ENCODE peak calls at places on chromosome 3, in nine cellular contexts. U is RWPE1; C is astrocyte of the hippocampus; B is AG04450; F is pons; T is left cardiac atrium; E is AG04449; L is uterus; X is stimulated activated CD8-positive, alpha-beta memory T cell treated with anti-CD3 and anti-CD28 coated beads, Interleukin-12 subunit alpha, Interleukin-12 subunit beta, amount 100 ng/mL, for 4 hours. I is an unnamed sample.
A peak's percentile ranks its signal among the peaks of the same experiment; 100 is the strongest.

GRCh38 chr3:62372621-62373041 is 719 bp downstream of the FEZF2 start:
- DNase-seq in B (no peak), C (no peak), T (no peak), F (no peak), U (no peak), X (no peak), E (no peak), L (no peak), I (no peak)

GRCh38 chr3:110178965-110179364 is 841.6 kb upstream of the DPPA4 start:
- DNase-seq in T (no peak), B (no peak), F (no peak), X (no peak), U (no peak), C (no peak), E (no peak), L (no peak), I (no peak)

GRCh38 chr3:42749025-42749752 is 23.9 kb downstream of the CCDC13 start:
- DNase-seq in B (no peak), F (no peak), C (no peak), E (no peak), L (peak; percentile 10), T (no peak), X (no peak), U (no peak), I (no peak)

GRCh38 chr3:100753846-100754245 is 44.6 kb downstream of the TFG start:
- DNase-seq in B (no peak), F (no peak), X (no peak), E (no peak), U (no peak), L (no peak), C (peak; percentile 21), T (no peak), I (no peak)

GRCh38 chr3:120393252-120393651 is 44.1 kb upstream of the LRRC58 start:
- DNase-seq in C (no peak), X (no peak), L (no peak), T (no peak), F (no peak), U (no peak), E (no peak), B (no peak), I (no peak)

GRCh38 chr3:50263443-50264388 is 5.2 kb upstream of the SEMA3B start:
- DNase-seq in C (no peak), L (no peak), U (no peak), F (no peak), T (no peak), X (no peak), B (no peak), E (no peak), I (no peak)

GRCh38 chr3:113695426-113695817 is 1.0 kb downstream of the USF3 start:
- DNase-seq in C (no peak), U (peak; percentile 11), B (no peak), L (no peak), T (no peak), X (no peak), F (no peak), E (no peak), I (no peak)

GRCh38 chr3:185409957-185410356 is 47.0 kb downstream of the MAP3K13 start:
- DNase-seq in F (no peak), E (no peak), B (no peak), L (no peak), T (no peak), U (no peak), C (no peak), X (no peak), I (no peak)

GRCh38 chr3:31377045-31377642 is 155.6 kb upstream of the STT3B start:
- DNase-seq in T (no peak), X (no peak), E (no peak), B (peak; percentile 44), C (peak; percentile 82), L (no peak), U (peak; percentile 80), F (no peak), I (peak; percentile 75)

GRCh38 chr3:100024520-100025303 is 89.6 kb downstream of the FILIP1L start:
- DNase-seq in T (no peak), B (no peak), U (no peak), C (peak; percentile 65), X (no peak), F (no peak), L (no peak), E (no peak), I (no peak)

I was measured in HS-27A.